ENCODE peak calls at places on chromosomes 3 and 15, in ten cellular contexts. K, I, Q, T, D, L, U, V, Y and M are unnamed samples.

GRCh38 chr15:101217446-101217845 is 34.4 kb downstream of the CHSY1 start:
- DNase-seq in Y (no peak), I (no peak), T (no peak), V (no peak), D (no peak), U (no peak), K (no peak), Q (no peak), L (no peak), M (no peak)

GRCh38 chr3:189630667-189631372 is 369 bp upstream of the TP63 start:
- DNase-seq in U (no peak), K (peak), D (no peak), Q (no peak), L (peak), I (no peak), Y (no peak), T (peak), V (peak), M (peak)

GRCh38 chr15:63554337-63554927 is 42.8 kb upstream of the FBXL22 start:
- DNase-seq in Y (no peak), L (peak), V (peak), K (no peak), T (no peak), U (peak), I (no peak), D (no peak), Q (no peak), M (no peak)

GRCh38 chr15:90367578-90367977 is 15.5 kb downstream of the ZNF774 start:
- DNase-seq in U (peak), Q (no peak), D (no peak), V (peak), Y (no peak), K (peak), L (peak), I (no peak), T (no peak), M (no peak)

GRCh38 chr15:25766421-25766820 is 96.7 kb downstream of the ATP10A start:
- DNase-seq in D (no peak), K (no peak), T (no peak), V (no peak), U (no peak), Y (no peak), L (no peak), Q (no peak), I (no peak), M (no peak)

GRCh38 chr15:25181290-25182097 is 226.7 kb downstream of the SNRPN start:
- DNase-seq in V (no peak), T (no peak), Y (peak), D (peak), K (no peak), U (no peak), L (no peak), Q (no peak), I (peak), M (no peak)

GRCh38 chr15:51816615-51817014 is 12.8 kb upstream of the TMOD3 start:
- DNase-seq in T (no peak), Y (no peak), Q (no peak), I (no peak), V (no peak), D (no peak), K (no peak), U (no peak), L (no peak), M (no peak)

GRCh38 chr3:15330031-15330596 is 2.3 kb downstream of the SH3BP5 start:
- DNase-seq in D (peak), Y (no peak), T (peak), Q (peak), I (peak), K (peak), L (peak), V (peak), U (peak), M (peak)

GRCh38 chr3:182567666-182568065 is 225.6 kb upstream of the ATP11B start:
- DNase-seq in I (no peak), V (no peak), L (peak), K (no peak), D (no peak), U (no peak), Y (no peak), Q (no peak), T (no peak), M (peak)

GRCh38 chr15:50940506-50940905 is 32.0 kb downstream of the AP4E1 start:
- DNase-seq in K (no peak), T (peak), I (no peak), D (no peak), Q (no peak), V (peak), Y (no peak), U (peak), L (peak), M (peak)

GRCh38 chr3:149535395-149535685 is 60.8 kb downstream of the TM4SF4 start:
- DNase-seq in U (no peak), Q (no peak), Y (no peak), D (no peak), L (no peak), K (no peak), T (no peak), I (no peak), V (no peak), M (no peak)

GRCh38 chr3:194129581-194130133 is 6.3 kb upstream of the HES1 start:
- DNase-seq in Q (no peak), L (peak), D (peak), T (peak), U (peak), K (no peak), V (peak), Y (no peak), I (peak), M (peak)

GRCh38 chr3:55409802-55410201 is 77.3 kb downstream of the WNT5A start:
- DNase-seq in D (no peak), V (no peak), Y (no peak), L (peak), I (no peak), K (peak), U (no peak), Q (no peak), T (no peak), M (peak)

GRCh38 chr3:68973635-68974034 is 39.8 kb downstream of the EOGT start:
- DNase-seq in Q (no peak), U (no peak), V (no peak), T (no peak), K (no peak), D (no peak), I (no peak), Y (no peak), L (peak), M (no peak)

GRCh38 chr3:184237211-184237610 is 7.8 kb downstream of the VWA5B2 start:
- DNase-seq in Y (peak), K (no peak), T (no peak), D (no peak), I (no peak), V (no peak), U (no peak), L (no peak), Q (no peak), M (no peak)

GRCh38 chr3:64138046-64138445 is 87.2 kb downstream of the PRICKLE2 start:
- DNase-seq in K (peak), T (peak), Q (no peak), I (no peak), Y (no peak), V (no peak), U (no peak), L (no peak), D (no peak), M (no peak)

GRCh38 chr3:106083207-106083606 is 214.4 kb upstream of the CBLB start:
- DNase-seq in U (no peak), V (no peak), Q (no peak), K (no peak), L (peak), D (no peak), T (no peak), Y (no peak), I (no peak), M (no peak)

GRCh38 chr3:197380786-197381185 is 82.4 kb upstream of the DLG1 start:
- DNase-seq in Y (no peak), Q (no peak), V (no peak), I (peak), U (no peak), T (no peak), L (no peak), D (no peak), K (no peak), M (peak)

GRCh38 chr15:41961803-41962202 is 10.6 kb downstream of the EHD4 start:
- DNase-seq in K (no peak), V (no peak), U (no peak), Y (no peak), L (no peak), D (no peak), I (no peak), Q (no peak), T (no peak), M (no peak)

GRCh38 chr3:195788711-195789581 is 22.8 kb downstream of the MUC4 start:
- DNase-seq in Y (no peak), T (no peak), K (no peak), L (no peak), D (no peak), Q (no peak), I (no peak), U (no peak), V (no peak), M (no peak)

GRCh38 chr3:8838239-8838638 is 68.8 kb upstream of the OXTR start:
- DNase-seq in K (no peak), T (no peak), I (no peak), V (no peak), U (no peak), Q (no peak), Y (no peak), L (no peak), D (no peak), M (no peak)

GRCh38 chr15:31474059-31474868 is 147.6 kb downstream of the KLF13 start:
- DNase-seq in U (no peak), Y (no peak), V (no peak), Q (peak), D (no peak), I (no peak), L (no peak), K (no peak), T (no peak), M (no peak)

GRCh38 chr3:197807969-197808587 is 17.0 kb downstream of the LRCH3 start:
- DNase-seq in Y (no peak), D (no peak), L (peak), I (no peak), V (peak), Q (no peak), U (peak), K (no peak), T (no peak), M (peak)

GRCh38 chr15:101055411-101055810 is 136.3 kb downstream of the LRRK1 start:
- DNase-seq in Y (no peak), V (no peak), Q (peak), D (no peak), I (no peak), T (no peak), U (no peak), L (no peak), K (no peak), M (no peak)

GRCh38 chr3:117761992-117762944 is 1052.7 kb downstream of the TUSC7 start:
- DNase-seq in Q (no peak), I (no peak), D (no peak), L (no peak), T (no peak), U (no peak), Y (no peak), K (no peak), V (no peak), M (no peak)

DNA sequence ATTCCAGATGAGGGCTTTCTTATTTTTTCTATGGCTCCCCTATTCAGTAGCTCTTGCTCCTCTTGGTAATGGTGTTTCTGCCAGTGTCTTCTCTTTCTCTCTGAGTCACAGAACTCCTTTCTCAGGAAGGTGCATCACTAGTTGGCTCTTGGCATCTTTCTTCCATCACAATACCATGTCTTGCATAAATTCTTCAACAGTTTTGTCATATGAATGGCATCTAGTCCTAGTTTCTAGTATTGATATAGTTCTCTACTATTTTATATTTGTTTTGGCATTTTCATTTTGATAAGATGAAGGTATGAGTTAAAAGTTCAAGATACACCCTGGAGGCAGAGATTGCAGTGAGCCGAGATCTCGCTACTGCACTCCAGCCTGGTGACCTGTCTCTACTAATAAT is 51.0 kb downstream of the REC114 start:
- DNase-seq in U (no peak), L (no peak), K (peak), I (no peak), T (no peak), V (no peak), D (no peak), Y (no peak), Q (no peak), M (no peak)
- H3K4me3 ChIP-seq in U (no peak), L (no peak), K (no peak), I (no peak), T (no peak), V (no peak), D (no peak), Y (no peak), Q (no peak), M (no peak)

GRCh38 chr15:40826123-40827075 is 2.1 kb downstream of the PPP1R14D start:
- DNase-seq in Q (no peak), Y (no peak), T (no peak), D (no peak), U (no peak), V (no peak), L (peak), K (no peak), I (no peak), M (peak)

GRCh38 chr15:40819048-40819447 is 9.5 kb downstream of the PPP1R14D start:
- DNase-seq in I (no peak), L (no peak), K (no peak), Y (no peak), U (no peak), V (no peak), Q (no peak), D (no peak), T (no peak), M (no peak)

GRCh38 chr15:40825661-40826088 is 2.8 kb downstream of the PPP1R14D start:
- DNase-seq in T (no peak), U (no peak), K (peak), Y (no peak), Q (no peak), V (no peak), D (no peak), L (peak), I (no peak), M (peak)

GRCh38 chr15:40821195-40821594 is 7.3 kb downstream of the PPP1R14D start:
- DNase-seq in Q (no peak), L (no peak), U (no peak), K (no peak), Y (no peak), T (no peak), I (no peak), D (no peak), V (no peak), M (no peak)

GRCh38 chr15:40823572-40824343 is 4.8 kb downstream of the PPP1R14D start:
- DNase-seq in Y (no peak), V (no peak), T (no peak), K (no peak), I (no peak), L (no peak), Q (no peak), D (no peak), U (no peak), M (no peak)
- H3K4me3 ChIP-seq in Y (no peak), V (no peak), T (no peak), K (no peak), I (no peak), L (no peak), Q (no peak), D (no peak), U (no peak), M (no peak)

GRCh38 chr15:94844188-94844532 is 612.8 kb downstream of the MCTP2 start:
- DNase-seq in K (no peak), D (no peak), Q (no peak), T (no peak), I (no peak), Y (no peak), V (no peak), L (no peak), U (peak), M (no peak)

GRCh38 chr15:94843060-94843459 is 611.7 kb downstream of the MCTP2 start:
- DNase-seq in V (no peak), I (no peak), Q (no peak), D (no peak), Y (no peak), T (no peak), K (no peak), L (no peak), U (no peak), M (no peak)

GRCh38 chr15:94847325-94847724 is 616.0 kb downstream of the MCTP2 start:
- DNase-seq in K (no peak), I (no peak), L (no peak), D (no peak), Y (no peak), T (no peak), V (no peak), Q (no peak), U (no peak), M (no peak)

GRCh38 chr15:94844533-94845390 is 613.4 kb downstream of the MCTP2 start:
- DNase-seq in Q (no peak), K (no peak), L (peak), V (peak), U (peak), T (peak), I (peak), D (peak), Y (peak), M (peak)

DNA sequence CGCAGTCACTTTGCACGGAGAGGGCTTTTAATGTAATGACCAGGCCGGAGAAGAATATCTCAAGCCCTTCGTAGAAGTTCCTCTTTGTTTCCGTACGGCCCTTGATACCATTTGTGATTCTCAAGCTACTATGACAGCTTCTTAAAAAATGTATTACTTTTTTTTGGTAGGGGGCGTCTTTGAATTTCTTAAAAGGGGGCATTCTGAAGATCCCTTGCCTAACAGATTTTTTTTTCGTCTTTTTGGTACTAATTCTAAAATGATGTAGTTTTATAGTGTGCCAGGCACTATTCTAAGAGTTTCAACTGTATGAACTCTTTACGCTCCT is 614.0 kb downstream of the MCTP2 start:
- DNase-seq in U (no peak), Y (no peak), I (no peak), V (no peak), D (no peak), Q (no peak), L (no peak), K (no peak), T (no peak), M (no peak)
- H3K4me3 ChIP-seq in U (peak), Y (peak), I (peak), V (no peak), D (peak), Q (no peak), L (peak), K (peak), T (peak), M (peak)

GRCh38 chr15:40595219-40595618 is 1.2 kb downstream of the KNL1 start:
- DNase-seq in L (no peak), I (no peak), K (no peak), Q (no peak), V (no peak), U (no peak), Y (no peak), D (no peak), T (no peak), M (peak)

GRCh38 chr15:40598672-40599071 is 4.6 kb downstream of the KNL1 start:
- DNase-seq in T (no peak), Q (no peak), U (no peak), K (no peak), V (no peak), I (no peak), Y (no peak), L (no peak), D (no peak), M (no peak)

GRCh38 chr15:40598126-40598525 is 4.1 kb downstream of the KNL1 start:
- DNase-seq in I (no peak), L (no peak), Y (no peak), Q (no peak), D (no peak), T (no peak), U (no peak), K (no peak), V (no peak), M (no peak)

GRCh38 chr15:40595773-40596172 is 1.7 kb downstream of the KNL1 start:
- DNase-seq in K (no peak), T (no peak), L (peak), D (no peak), I (no peak), V (no peak), Y (no peak), U (no peak), Q (no peak), M (no peak)

GRCh38 chr15:40597024-40597423 is 3.0 kb downstream of the KNL1 start:
- DNase-seq in V (no peak), U (no peak), I (no peak), L (no peak), Y (no peak), Q (no peak), K (no peak), T (no peak), D (no peak), M (no peak)
- H3K4me3 ChIP-seq in V (no peak), U (no peak), I (no peak), L (no peak), Y (no peak), Q (no peak), K (no peak), T (no peak), D (no peak), M (no peak)

GRCh38 chr3:46208167-46208704 is at the start of gene CCR1:
- DNase-seq in L (peak), I (peak), T (peak), D (no peak), K (peak), Q (no peak), V (peak), Y (peak), U (peak), M (peak)
- H3K4me3 ChIP-seq in L (no peak), I (peak), T (no peak), D (no peak), K (no peak), Q (peak), V (no peak), Y (peak), U (no peak), M (no peak)

DNA sequence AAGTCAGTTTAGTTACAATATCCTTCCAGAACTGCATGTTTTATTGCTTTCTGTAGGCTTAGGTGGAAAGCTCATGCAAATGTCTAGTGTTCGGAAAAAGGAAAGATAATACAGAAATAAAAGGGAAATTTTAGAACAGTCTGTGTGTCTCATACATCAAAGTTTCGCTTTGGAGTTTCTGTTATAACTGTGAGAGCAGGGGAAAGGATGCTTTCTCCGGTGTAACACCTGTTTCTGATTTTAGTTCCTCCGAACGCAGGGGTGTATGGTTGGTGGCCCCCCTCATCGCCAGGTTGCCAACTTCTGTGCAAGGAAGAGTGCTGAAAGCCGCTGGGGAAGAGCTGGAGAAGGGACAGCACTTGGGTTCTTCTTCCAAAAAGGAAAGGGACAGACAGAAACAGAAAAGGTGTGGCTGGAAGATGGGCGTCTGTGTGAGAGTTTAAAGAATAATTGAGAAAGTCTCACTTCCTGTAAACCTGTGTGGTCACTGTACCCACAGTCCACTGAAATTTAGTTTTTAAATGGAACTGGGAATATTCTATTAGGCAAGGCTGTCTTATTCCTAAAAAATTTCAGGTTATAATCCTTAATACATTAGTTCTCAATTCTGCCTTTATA is 6.7 kb downstream of the P2RY12 start:
- DNase-seq in D (no peak), T (no peak), Q (no peak), K (no peak), V (no peak), L (no peak), U (no peak), I (no peak), Y (no peak), M (no peak)
- H3K4me3 ChIP-seq in D (no peak), T (no peak), Q (no peak), K (no peak), V (no peak), L (no peak), U (no peak), I (no peak), Y (no peak), M (no peak)